ENCODE peak calls at places on chromosomes 16 and 17, in five cellular contexts. W, O, J, D and Y are unnamed samples. For H3K27me3, the result is how much of the 10 kb centered on the place peaks cover.

GRCh38 chr17:5031365-5032082 is 3.7 kb downstream of the SLC52A1 start:
- DNase-seq in W (peak), O (peak), J (peak), D (peak), Y (peak)

GRCh38 chr16:84349852-84350565 is 18.3 kb upstream of the ATP2C2 start:
- DNase-seq in W (no peak), O (no peak), J (peak), D (no peak), Y (no peak)

GRCh38 chr17:75272848-75273184 is 1.8 kb upstream of the MIF4GD start:
- DNase-seq in W (no peak), O (no peak), J (no peak), D (no peak), Y (no peak)

GRCh38 chr17:9666461-9667050 is 21.2 kb downstream of the USP43 start:
- DNase-seq in W (no peak), O (no peak), J (no peak), D (no peak), Y (no peak)

GRCh38 chr16:89922477-89922883 is 662 bp upstream of the TUBB3 start:
- DNase-seq in W (peak), O (peak), J (peak), D (peak), Y (no peak)

GRCh38 chr17:78255953-78256704 is 24.7 kb downstream of the TMEM235 start:
- DNase-seq in W (no peak), O (no peak), J (no peak), D (no peak), Y (no peak)

GRCh38 chr16:54080524-54081008 is 206.0 kb downstream of the IRX3 start:
- DNase-seq in W (no peak), O (no peak), J (no peak), D (no peak), Y (no peak)

GRCh38 chr17:17887752-17888304 is 51.0 kb upstream of the SREBF1 start:
- DNase-seq in W (no peak), O (no peak), J (no peak), D (no peak), Y (no peak)

GRCh38 chr16:67917140-67917851 is 14.4 kb downstream of the CTRL start:
- DNase-seq in W (no peak), O (no peak), J (no peak), D (no peak), Y (no peak)

GRCh38 chr16:2507679-2508064 is 6.1 kb upstream of the ATP6V0C start:
- DNase-seq in W (peak), O (peak), J (no peak), D (no peak), Y (no peak)

GRCh38 chr17:8223356-8224063 is 13.1 kb upstream of the AURKB start:
- DNase-seq in W (peak), O (peak), J (peak), D (peak), Y (no peak)

GRCh38 chr16:81875461-81875860 is 96.4 kb downstream of the PLCG2 start:
- DNase-seq in W (no peak), O (no peak), J (no peak), D (peak), Y (no peak)

DNA sequence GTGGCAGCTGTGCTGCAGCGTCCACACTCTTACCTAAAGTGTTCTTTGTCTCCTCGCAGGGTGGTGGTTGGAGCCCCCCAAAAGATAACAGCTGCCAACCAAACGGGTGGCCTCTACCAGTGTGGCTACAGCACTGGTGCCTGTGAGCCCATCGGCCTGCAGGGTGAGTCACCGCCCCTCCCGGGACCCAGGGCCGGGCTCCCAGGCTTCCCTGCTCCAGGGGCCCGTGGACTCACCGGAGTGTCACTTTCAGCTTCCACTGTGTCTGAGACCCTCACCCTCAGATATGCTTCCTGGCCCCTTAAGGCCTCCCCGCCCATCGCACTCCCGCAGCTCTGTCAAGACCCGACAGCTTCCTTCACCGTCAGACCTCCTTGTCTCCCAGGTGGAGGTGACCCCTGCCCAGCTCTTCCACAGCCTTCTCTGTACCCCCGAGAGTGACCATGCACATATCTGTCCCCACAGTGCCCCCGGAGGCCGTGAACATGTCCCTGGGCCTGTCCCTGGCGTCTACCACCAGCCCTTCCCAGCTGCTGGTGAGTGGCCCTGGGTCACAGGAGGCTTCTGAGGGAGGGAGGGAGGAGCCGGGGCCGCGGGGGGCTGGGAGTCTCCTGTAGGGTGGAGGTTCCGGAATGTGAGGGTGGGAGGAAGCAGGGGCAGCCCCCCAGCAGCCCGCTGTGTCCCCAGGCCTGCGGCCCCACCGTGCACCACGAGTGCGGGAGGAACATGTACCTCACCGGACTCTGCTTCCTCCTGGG is 1.8 kb downstream of the ITGAX start:
- DNase-seq in W (no peak), O (no peak), J (no peak), D (peak), Y (peak)
- H3K27me3 ChIP-seq in W (under half), O (under half), J (under half), D (under half), Y (under half)

GRCh38 chr16:87469186-87469585 is 23.6 kb downstream of the ZCCHC14 start:
- DNase-seq in W (no peak), O (no peak), J (no peak), D (no peak), Y (no peak)
- H3K27ac ChIP-seq in W (no peak), O (no peak), J (no peak), D (peak), Y (no peak)

GRCh38 chr16:22071352-22071923 is 20.9 kb upstream of the VWA3A start:
- DNase-seq in W (no peak), O (no peak), J (no peak), D (peak), Y (no peak)

GRCh38 chr16:22075776-22076175 is 16.6 kb upstream of the VWA3A start:
- DNase-seq in W (no peak), O (no peak), J (no peak), D (no peak), Y (no peak)

GRCh38 chr16:22075043-22075757 is 17.1 kb upstream of the VWA3A start:
- DNase-seq in W (no peak), O (no peak), J (no peak), D (no peak), Y (no peak)

GRCh38 chr16:22073350-22073749 is 19.0 kb upstream of the VWA3A start:
- DNase-seq in W (no peak), O (no peak), J (no peak), D (no peak), Y (no peak)

GRCh38 chr16:22070361-22071351 is 21.7 kb upstream of the VWA3A start:
- DNase-seq in W (no peak), O (no peak), J (no peak), D (no peak), Y (no peak)
- H3K27me3 ChIP-seq in W (under half), O (under half), J (under half), D (under half), Y (under half)

GRCh38 chr16:75486014-75486404 is 9.2 kb downstream of the CHST6 start:
- DNase-seq in W (no peak), O (no peak), J (peak), D (no peak), Y (no peak)

GRCh38 chr16:75482434-75483205 is 12.6 kb downstream of the CHST6 start:
- DNase-seq in W (no peak), O (no peak), J (no peak), D (no peak), Y (no peak)

GRCh38 chr16:75481475-75481874 is 13.8 kb downstream of the CHST6 start:
- DNase-seq in W (no peak), O (no peak), J (no peak), D (no peak), Y (no peak)

GRCh38 chr16:75485230-75486013 is 9.8 kb downstream of the CHST6 start:
- DNase-seq in W (no peak), O (no peak), J (no peak), D (no peak), Y (no peak)

GRCh38 chr16:75483222-75483621 is 12.0 kb downstream of the CHST6 start:
- DNase-seq in W (no peak), O (no peak), J (no peak), D (no peak), Y (no peak)
- H3K27ac ChIP-seq in W (no peak), O (no peak), J (no peak), D (no peak), Y (no peak)

GRCh38 chr17:62871291-62871690 is 63.2 kb upstream of the MARCHF10 start:
- DNase-seq in W (no peak), O (no peak), J (no peak), D (peak), Y (no peak)

GRCh38 chr17:62868008-62868407 is 59.9 kb upstream of the MARCHF10 start:
- DNase-seq in W (no peak), O (no peak), J (no peak), D (no peak), Y (no peak)

GRCh38 chr17:62875296-62875695 is 67.2 kb upstream of the MARCHF10 start:
- DNase-seq in W (no peak), O (no peak), J (no peak), D (no peak), Y (no peak)

GRCh38 chr17:62869885-62870580 is 61.9 kb upstream of the MARCHF10 start:
- DNase-seq in W (no peak), O (no peak), J (no peak), D (peak), Y (peak)

DNA sequence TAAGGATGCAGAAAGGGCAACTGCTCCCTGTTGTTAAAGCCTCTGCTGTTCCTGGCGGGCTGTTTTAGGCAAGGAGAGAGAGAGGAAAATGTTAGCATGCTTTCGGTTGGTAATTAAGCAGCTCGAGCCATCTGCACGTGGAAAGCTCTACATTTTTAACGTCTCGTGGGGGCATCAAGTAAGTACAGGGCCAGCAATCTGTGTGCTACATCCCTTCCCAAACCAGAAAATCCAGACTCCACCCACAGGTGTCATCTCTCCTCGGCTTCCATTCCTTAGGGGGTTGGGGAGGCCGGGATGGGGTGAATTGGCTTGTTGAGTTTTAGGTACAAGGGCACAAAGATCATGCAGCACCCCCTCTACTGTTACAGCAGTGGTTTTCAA is 62.5 kb upstream of the MARCHF10 start:
- DNase-seq in W (no peak), O (no peak), J (no peak), D (peak), Y (no peak)
- H3K27me3 ChIP-seq in W (under half), O (under half), J (under half), D (under half), Y (under half)

GRCh38 chr17:50944902-50945720 is 79.0 kb upstream of the TOB1 start:
- DNase-seq in W (no peak), O (no peak), J (no peak), D (peak), Y (no peak)

GRCh38 chr17:50946891-50947843 is 81.0 kb upstream of the TOB1 start:
- DNase-seq in W (peak), O (no peak), J (no peak), D (no peak), Y (no peak)

GRCh38 chr17:50946223-50946890 is 80.2 kb upstream of the TOB1 start:
- DNase-seq in W (peak), O (no peak), J (no peak), D (no peak), Y (no peak)

GRCh38 chr17:50944054-50944901 is 78.1 kb upstream of the TOB1 start:
- DNase-seq in W (peak), O (peak), J (peak), D (peak), Y (no peak)

DNA sequence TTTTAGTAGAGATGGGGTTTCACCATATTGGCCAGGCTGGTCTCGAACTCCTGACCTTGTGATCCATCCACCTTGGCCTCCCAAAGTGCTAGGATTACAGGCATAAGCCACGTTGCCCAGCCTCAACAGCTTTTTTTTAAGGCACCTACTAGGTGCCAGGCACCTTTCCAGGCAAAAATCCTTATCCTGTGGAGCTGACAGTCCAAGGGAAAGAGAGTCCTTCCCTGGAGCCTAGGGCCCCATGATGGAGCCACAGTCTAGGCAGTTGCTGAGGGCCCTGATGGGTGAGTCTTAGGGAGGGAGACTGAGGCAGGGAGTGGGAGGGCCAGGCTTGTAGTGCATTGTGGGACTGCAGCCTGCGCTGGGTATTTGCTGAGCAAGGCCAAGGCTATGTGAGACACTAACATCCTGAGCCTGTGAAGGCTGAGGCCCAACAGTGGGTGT is 79.6 kb upstream of the TOB1 start:
- DNase-seq in W (peak), O (no peak), J (no peak), D (no peak), Y (no peak)
- H3K27ac ChIP-seq in W (no peak), O (no peak), J (no peak), D (no peak), Y (no peak)

GRCh38 chr16:10878644-10879498 is 1.9 kb downstream of the CIITA start:
- DNase-seq in W (peak), O (peak), J (peak), D (peak), Y (no peak)

GRCh38 chr16:10876799-10877341 is at the start of gene CIITA:
- DNase-seq in W (peak), O (peak), J (peak), D (peak), Y (no peak)

GRCh38 chr16:10877472-10877946 is 507 bp downstream of the CIITA start:
- DNase-seq in W (no peak), O (no peak), J (no peak), D (peak), Y (no peak)

GRCh38 chr16:10879681-10880589 is 2.9 kb downstream of the CIITA start:
- DNase-seq in W (no peak), O (no peak), J (no peak), D (no peak), Y (no peak)

GRCh38 chr16:10878328-10878643 is 1.3 kb downstream of the CIITA start:
- DNase-seq in W (no peak), O (no peak), J (no peak), D (peak), Y (no peak)
- H3K27me3 ChIP-seq in W (under half), O (under half), J (under half), D (under half), Y (under half)